ENCODE peak calls at places on chromosomes 16 and 17, in four cellular contexts. C is stimulated activated CD4-positive, alpha-beta T cell treated with anti-CD3 and anti-CD28 coated beads, Interleukin-1b, Interleukin-23, amount 100 ng/mL, for 1 hour; U is epithelial cell of esophagus; V is naive thymus-derived CD8-positive, alpha-beta T cell. N is an unnamed sample.

GRCh38 chr16:31138621-31139578 is 3.4 kb upstream of the PRSS8 start:
- DNase-seq in V (no peak), C (no peak), U (peak; percentile 87), N (peak; percentile 95)

GRCh38 chr17:29379084-29379811 is 10.9 kb upstream of the TAOK1 start:
- DNase-seq in V (no peak), C (no peak), U (peak; percentile 87), N (no peak)

GRCh38 chr16:85330694-85331188 is 218.5 kb upstream of the CIBAR2 start:
- DNase-seq in C (no peak), V (no peak), U (peak; percentile 66), N (no peak)

GRCh38 chr16:57147381-57148191 is 38.3 kb downstream of the PSME3IP1 start:
- DNase-seq in C (no peak), V (no peak), U (peak; percentile 51), N (no peak)

GRCh38 chr16:80627108-80627507 is 86.3 kb downstream of the DYNLRB2 start:
- DNase-seq in C (no peak), V (no peak), U (no peak), N (no peak)

GRCh38 chr17:64001763-64002529 is 3.8 kb downstream of the PRR29 start:
- DNase-seq in V (no peak), C (no peak), U (peak; percentile 61), N (peak; percentile 84)

GRCh38 chr17:10275418-10275817 is 77.0 kb upstream of the GAS7 start:
- DNase-seq in U (no peak), C (no peak), V (no peak), N (no peak)

GRCh38 chr16:72991645-72992044 is 56.3 kb downstream of the ZFHX3 start:
- DNase-seq in C (no peak), U (no peak), V (no peak), N (no peak)

GRCh38 chr16:907819-908218 is 63.0 kb downstream of the LMF1 start:
- DNase-seq in U (no peak), C (no peak), V (no peak), N (peak; percentile 45)

GRCh38 chr16:30947533-30948086 is 1.3 kb upstream of the ORAI3 start:
- DNase-seq in V (no peak), U (no peak), C (no peak), N (no peak)

N was measured in kidney.